ENCODE peak calls at places on chromosomes 12 and 14, in four cellular contexts. V is fibroblast of lung, A is ovary, D is kidney epithelial cell. Q is an unnamed sample.

GRCh38 chr12:127401536-127401935 is 865.4 kb upstream of the TMEM132C start:
- DNase-seq in V (no peak), A (no peak), D (no peak), Q (no peak)

GRCh38 chr12:64389154-64389553 is 1.4 kb downstream of the C12orf56 start:
- DNase-seq in V (no peak), A (no peak), D (no peak), Q (no peak)

GRCh38 chr12:42199007-42199406 is 39.0 kb downstream of the YAF2 start:
- DNase-seq in V (no peak), A (no peak), D (no peak), Q (no peak)

GRCh38 chr14:40213701-40214100 is 781.5 kb upstream of the FBXO33 start:
- DNase-seq in V (no peak), A (no peak), D (no peak), Q (no peak)

GRCh38 chr14:32252030-32252670 is 49.1 kb upstream of the RNU6-8 start:
- DNase-seq in V (peak; percentile 69), A (no peak), D (peak; percentile 32), Q (no peak)

GRCh38 chr12:27528788-27529187 is 4.8 kb downstream of the PPFIBP1 start:
- DNase-seq in V (no peak), A (no peak), D (no peak), Q (no peak)

GRCh38 chr14:52069617-52070431 is 965 bp upstream of the NID2 start:
- DNase-seq in V (peak; percentile 72), A (peak; percentile 74), D (no peak), Q (peak; percentile 80)

GRCh38 chr14:96584199-96584906 is 82.2 kb downstream of the PAPOLA start:
- DNase-seq in V (peak; percentile 35), A (no peak), D (no peak), Q (peak; percentile 56)

GRCh38 chr12:93154753-93155475 is 222.8 kb upstream of the NUDT4 start:
- DNase-seq in V (no peak), A (no peak), D (no peak), Q (no peak)

GRCh38 chr14:99127651-99128167 is 144.3 kb downstream of the BCL11B start:
- DNase-seq in V (peak; percentile 83), A (no peak), D (peak; percentile 61), Q (no peak)

GRCh38 chr12:92911339-92911738 is 17.8 kb downstream of the EEA1 start:
- DNase-seq in V (no peak), A (no peak), D (no peak), Q (no peak)

GRCh38 chr14:100815478-100816285 is 10.2 kb upstream of the MEG3 start:
- DNase-seq in V (peak; percentile 77), A (no peak), D (no peak), Q (no peak)

GRCh38 chr14:102223682-102224081 is 81.3 kb downstream of the MOK start:
- DNase-seq in V (no peak), A (no peak), D (no peak), Q (no peak)

GRCh38 chr14:95703805-95704204 is 10.1 kb downstream of the TCL1A start:
- DNase-seq in V (no peak), A (no peak), D (no peak), Q (no peak)

GRCh38 chr12:131827961-131828534 is at the start of gene MMP17:
- DNase-seq in V (peak; percentile 62), A (peak; percentile 78), D (no peak), Q (peak; percentile 67)

GRCh38 chr14:49464885-49465284 is 121.3 kb downstream of the RPS29 start:
- DNase-seq in V (no peak), A (no peak), D (no peak), Q (no peak)

GRCh38 chr12:47886471-47887240 is 18.1 kb downstream of the VDR start:
- DNase-seq in V (peak; percentile 82), A (no peak), D (no peak), Q (no peak)

GRCh38 chr12:132624910-132625630 is 6.5 kb downstream of the P2RX2 start:
- DNase-seq in V (no peak), A (no peak), D (no peak), Q (peak; percentile 50)

GRCh38 chr12:47385587-47385986 is 305.8 kb upstream of the AMIGO2 start:
- DNase-seq in V (no peak), A (no peak), D (no peak), Q (no peak)

GRCh38 chr12:77796775-77797174 is 33.9 kb upstream of the NAV3 start:
- DNase-seq in V (peak; percentile 80), A (no peak), D (peak; percentile 16), Q (no peak)

DNA sequence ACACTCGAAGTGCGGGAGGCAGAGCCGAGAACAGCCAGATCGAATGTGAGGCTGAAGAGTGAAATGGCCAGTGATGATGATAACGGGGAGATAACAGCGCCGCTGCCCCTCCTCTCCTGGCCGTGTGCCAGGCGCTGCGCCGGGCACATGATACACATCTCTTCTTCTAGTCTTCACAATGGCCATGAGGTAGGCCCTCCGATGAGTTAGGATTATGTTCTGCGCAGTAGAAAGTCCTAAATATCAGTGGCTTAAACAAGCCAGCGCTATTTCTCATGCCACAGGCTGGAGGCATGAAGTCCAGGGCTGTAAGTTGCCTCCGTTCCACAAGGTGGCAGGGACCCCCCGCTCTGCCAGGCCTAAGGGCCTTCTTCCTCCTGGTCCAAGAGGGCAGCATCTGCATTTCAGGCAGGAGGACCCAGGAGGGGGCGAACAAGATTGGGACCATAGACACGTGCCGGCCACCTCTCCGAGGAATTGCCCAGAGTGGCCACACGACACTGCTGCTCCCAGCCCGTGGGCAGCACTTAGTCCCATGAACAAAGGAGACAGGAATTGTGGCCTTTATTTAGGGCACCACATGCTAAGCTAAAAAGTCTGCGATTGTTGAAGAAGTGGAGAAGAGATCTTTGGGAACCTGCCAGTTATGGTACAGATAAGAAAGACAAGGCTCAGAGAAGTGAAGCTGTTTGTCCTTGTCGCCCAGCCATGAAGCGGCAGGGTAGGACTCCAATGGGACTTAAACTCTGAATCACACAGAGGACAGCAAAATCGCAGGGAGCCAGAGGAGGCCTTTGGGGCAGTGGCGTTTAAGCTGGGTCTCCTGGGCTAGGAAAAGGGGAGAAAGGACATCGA is 10.9 kb upstream of the HVCN1 start:
- DNase-seq in V (no peak), A (no peak), D (no peak), Q (no peak)
- TF ChIP-seq CTCF in V (no peak), A (no peak), D (no peak), Q (no peak)

DNA sequence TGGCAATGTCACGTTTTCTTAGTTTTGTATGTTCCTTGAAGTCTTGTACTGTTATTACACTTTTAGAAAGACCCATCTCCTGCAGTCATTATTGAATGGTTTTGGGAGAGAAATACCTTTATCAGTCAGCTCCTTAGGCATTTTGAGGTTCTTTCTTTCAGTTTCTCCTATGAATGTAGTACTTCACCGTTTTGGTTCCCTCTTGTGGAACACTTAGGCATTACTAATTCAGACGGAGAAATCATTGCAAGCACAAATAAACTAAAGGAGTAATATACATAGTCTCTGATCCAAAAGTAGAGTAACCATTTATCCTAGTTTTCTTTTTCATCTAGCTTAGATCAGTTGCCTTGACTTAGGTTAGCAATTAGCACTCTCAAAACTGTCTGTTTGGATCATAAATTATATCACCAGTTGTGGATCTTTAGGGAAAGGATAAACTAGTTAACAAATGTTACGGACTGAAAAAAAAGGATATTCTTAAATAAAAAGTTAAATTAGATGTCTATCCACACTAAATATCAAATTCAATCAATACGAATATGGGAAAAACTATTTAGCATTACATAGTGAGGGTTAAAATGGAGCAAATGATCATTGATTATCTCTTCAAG is 1538.3 kb upstream of the SEL1L start:
- DNase-seq in V (no peak), A (no peak), D (no peak), Q (no peak)
- TF ChIP-seq CTCF in V (no peak), A (no peak), D (peak; percentile 13), Q (no peak)

DNA sequence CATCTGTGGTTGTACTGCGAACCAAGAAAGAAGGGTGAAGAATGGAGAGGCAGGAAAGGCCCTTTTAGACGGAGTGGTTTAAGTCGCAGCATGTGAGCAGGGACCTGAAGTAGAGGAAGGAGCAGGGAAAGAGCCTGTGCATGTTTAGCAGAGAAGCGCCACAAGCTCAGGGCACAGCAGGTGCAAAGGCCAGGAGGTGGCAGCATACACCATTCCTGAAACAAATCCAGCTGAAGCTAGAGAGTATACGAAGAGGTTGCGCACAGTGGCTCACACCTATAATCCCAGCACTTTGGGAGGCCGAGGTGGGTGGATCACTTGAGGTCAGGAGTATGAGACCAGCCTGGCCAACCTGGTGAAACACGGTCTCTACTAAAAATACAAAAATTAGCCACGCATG is 49.9 kb downstream of the HELB start:
- DNase-seq in V (peak; percentile 4), A (no peak), D (no peak), Q (no peak)
- TF ChIP-seq CTCF in V (peak; percentile 24), A (no peak), D (peak; percentile 43), Q (no peak)

GRCh38 chr12:119989619-119990381 is 764 bp downstream of the BICDL1 start:
- DNase-seq in V (peak; percentile 73), A (peak; percentile 87), D (no peak), Q (peak; percentile 73)

GRCh38 chr12:119988440-119988787 is 622 bp upstream of the BICDL1 start:
- DNase-seq in V (peak; percentile 60), A (no peak), D (no peak), Q (no peak)

GRCh38 chr12:119990382-119990874 is 1.4 kb downstream of the BICDL1 start:
- DNase-seq in V (no peak), A (no peak), D (no peak), Q (no peak)

GRCh38 chr12:119992129-119992705 is 3.2 kb downstream of the BICDL1 start:
- DNase-seq in V (no peak), A (no peak), D (no peak), Q (no peak)

DNA sequence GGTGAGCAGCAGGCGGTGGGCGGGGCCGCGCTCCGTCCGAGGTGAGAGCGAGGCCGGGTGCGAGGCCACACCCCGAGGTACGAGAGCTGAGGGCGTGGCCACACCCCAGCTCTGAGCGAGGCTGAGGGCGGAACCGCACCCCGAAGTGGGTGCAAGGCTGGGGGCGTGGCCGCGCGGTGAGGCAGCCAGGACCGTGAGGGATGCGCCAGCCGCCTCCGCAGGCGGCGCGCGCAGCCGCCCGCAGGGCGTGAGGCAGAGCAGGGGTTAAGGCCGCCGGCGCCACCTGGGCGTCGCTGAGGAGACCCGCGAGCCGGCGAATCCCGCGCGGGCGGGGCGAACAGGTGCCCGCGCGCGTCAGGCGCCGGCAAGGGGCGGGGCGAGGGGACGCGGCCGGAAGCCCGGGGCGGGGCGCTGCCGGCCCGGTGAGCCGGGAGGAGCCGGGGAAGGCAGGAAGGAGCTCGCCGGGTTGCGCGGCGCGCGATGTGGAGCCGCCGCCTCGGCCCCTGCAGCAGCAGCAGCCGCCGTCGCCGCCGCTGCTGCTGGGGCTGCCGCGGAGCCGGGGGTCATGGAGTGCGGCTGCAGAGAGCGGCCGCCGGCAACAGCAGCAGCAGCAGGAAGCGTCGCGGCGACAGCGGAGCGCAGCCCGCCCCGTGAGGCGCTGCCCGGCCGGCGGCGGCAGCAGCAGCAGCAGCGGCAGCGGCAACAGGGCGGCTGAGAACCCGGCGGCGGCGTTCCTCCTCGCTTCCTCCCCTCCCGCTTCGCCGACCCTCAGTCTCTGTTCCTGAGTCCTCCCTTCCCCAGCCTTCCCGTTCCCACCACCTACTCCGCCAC is at the start of gene BICDL1:
- DNase-seq in V (peak; percentile 40), A (peak; percentile 61), D (no peak), Q (no peak)
- TF ChIP-seq CTCF in V (no peak), A (no peak), D (no peak), Q (no peak)

Q was measured in coronary artery.